ENCODE peak calls at places on chromosomes 3 and 15, in four cellular contexts. T, L, K and Z are unnamed samples. For H3K9me3, the result is how much of the 10 kb centered on the place peaks cover.

GRCh38 chr15:57751177-57751800 is 44.8 kb downstream of the POLR2M start:
- DNase-seq in T (peak), L (no peak), K (no peak), Z (no peak)

GRCh38 chr3:134600685-134601502 is 49.9 kb downstream of the KY start:
- DNase-seq in T (no peak), L (peak), K (peak), Z (peak)

GRCh38 chr3:62500556-62501294 is 127.4 kb upstream of the FEZF2 start:
- DNase-seq in T (no peak), L (no peak), K (no peak), Z (peak)

GRCh38 chr15:90860942-90861675 is 7.3 kb upstream of the FURIN start:
- DNase-seq in T (no peak), L (no peak), K (no peak), Z (no peak)

GRCh38 chr3:52848617-52849016 is 13.8 kb upstream of the MUSTN1 start:
- DNase-seq in T (peak), L (no peak), K (no peak), Z (no peak)

GRCh38 chr3:138114988-138115971 is at the start of gene DZIP1L:
- DNase-seq in T (peak), L (peak), K (no peak), Z (peak)

GRCh38 chr15:90883971-90884718 is at the start of gene FES:
- DNase-seq in T (no peak), L (no peak), K (no peak), Z (no peak)

GRCh38 chr15:62068071-62068786 is 1.5 kb downstream of the C2CD4A start:
- DNase-seq in T (no peak), L (peak), K (no peak), Z (peak)

GRCh38 chr3:60756636-60757035 is 494.6 kb downstream of the FHIT start:
- DNase-seq in T (no peak), L (no peak), K (no peak), Z (no peak)

GRCh38 chr15:88255496-88256171 is 905 bp downstream of the NTRK3 start:
- DNase-seq in T (no peak), L (no peak), K (no peak), Z (peak)

GRCh38 chr3:32160706-32161105 is 54.3 kb downstream of the GPD1L start:
- DNase-seq in T (no peak), L (no peak), K (no peak), Z (no peak)

GRCh38 chr15:99998661-99999101 is 265.4 kb upstream of the LYSMD4 start:
- DNase-seq in T (no peak), L (no peak), K (no peak), Z (no peak)

GRCh38 chr15:79192462-79193036 is 90.0 kb upstream of the ANKRD34C start:
- DNase-seq in T (no peak), L (no peak), K (no peak), Z (no peak)

GRCh38 chr3:67739851-67740250 is 85.4 kb upstream of the SUCLG2 start:
- DNase-seq in T (no peak), L (no peak), K (no peak), Z (no peak)

GRCh38 chr15:50906954-50907865 is 1.3 kb upstream of the AP4E1 start:
- DNase-seq in T (no peak), L (no peak), K (no peak), Z (no peak)

GRCh38 chr15:88441076-88441730 is 26.0 kb downstream of the MRPL46 start:
- DNase-seq in T (no peak), L (no peak), K (peak), Z (no peak)

DNA sequence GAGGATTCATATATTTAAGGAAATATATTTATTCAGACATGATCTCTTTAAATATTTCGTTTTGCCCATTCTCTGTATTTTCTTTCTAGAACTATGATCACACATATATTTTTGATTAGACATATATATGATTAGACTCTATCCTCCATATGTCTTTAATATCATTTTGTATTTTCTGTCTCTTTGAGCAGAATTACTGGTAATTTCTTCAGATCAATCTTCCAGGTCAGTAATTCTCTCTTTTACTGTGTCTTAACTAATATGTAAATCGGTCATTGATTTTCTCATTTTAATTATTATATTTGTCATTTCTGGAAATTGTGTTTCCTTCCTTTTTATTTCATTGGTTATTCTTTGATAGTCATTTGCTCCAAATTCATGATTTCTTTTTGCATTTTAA is 586.2 kb downstream of the NR2F2 start:
- DNase-seq in T (no peak), L (no peak), K (no peak), Z (no peak)
- H3K9me3 ChIP-seq in T (under half), L (under half), K (under half), Z (under half)

DNA sequence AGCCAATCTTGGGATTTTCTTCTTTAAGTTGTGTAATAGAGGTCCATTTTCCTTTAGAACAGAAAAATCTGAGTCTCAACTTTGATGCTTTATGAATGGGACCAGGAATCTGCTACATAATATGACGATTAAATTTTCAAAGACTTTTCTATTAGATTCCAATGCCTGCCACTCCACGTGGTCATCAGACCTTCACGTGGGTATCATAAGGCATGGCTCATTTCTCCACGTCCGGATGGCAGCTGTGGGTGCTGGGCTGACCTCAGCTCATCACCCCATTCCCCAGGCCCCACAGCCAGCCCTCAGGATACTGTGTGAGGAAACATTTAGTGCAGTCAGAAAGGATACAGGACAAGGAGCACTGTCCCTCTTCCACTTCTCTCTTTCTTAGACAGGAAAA is 159.7 kb downstream of the SEMA6D start:
- DNase-seq in T (no peak), L (no peak), K (no peak), Z (no peak)
- H3K9me3 ChIP-seq in T (under half), L (under half), K (under half), Z (under half)

GRCh38 chr15:27774191-27774590 is 324.9 kb downstream of the OCA2 start:
- DNase-seq in T (no peak), L (no peak), K (peak), Z (no peak)
- H3K9me3 ChIP-seq in T (under half), L (under half), K (under half), Z (under half)

DNA sequence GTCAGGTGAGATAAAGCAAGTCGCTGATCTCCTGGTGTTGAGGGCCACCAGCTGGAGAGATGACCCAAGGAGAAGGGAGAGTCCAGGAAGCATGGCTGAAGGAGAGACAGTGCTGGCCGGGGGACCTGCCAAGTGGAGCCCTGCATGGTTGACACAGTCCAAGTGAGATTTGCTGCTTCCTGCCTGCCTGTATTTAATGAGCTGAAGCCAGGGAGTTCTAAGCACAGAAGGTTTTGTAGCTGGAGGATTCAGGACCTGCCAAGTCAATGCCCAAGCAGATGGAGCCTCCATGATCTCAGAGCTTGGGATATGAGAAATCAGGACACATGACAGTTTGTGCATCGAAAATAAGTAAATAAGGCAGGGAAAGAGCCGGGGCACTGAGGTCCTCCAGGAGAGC is 125.6 kb downstream of the SRGAP3 start:
- DNase-seq in T (no peak), L (no peak), K (no peak), Z (no peak)
- H3K9me3 ChIP-seq in T (under half), L (under half), K (under half), Z (under half)